ENCODE peak calls at places on chromosomes 2 and 18, in four cellular contexts. C is neuronal stem cell, J is H9, H is neural progenitor cell. O is an unnamed sample.

GRCh38 chr2:158182681-158183350 is 81.1 kb downstream of the UPP2 start:
- DNase-seq in C (no peak), J (no peak), H (no peak), O (no peak)

GRCh38 chr18:52286675-52287074 is 53.3 kb upstream of the DCC start:
- DNase-seq in C (no peak), H (no peak), J (no peak), O (no peak)

GRCh38 chr2:152335016-152335850 is at the start of gene FMNL2:
- DNase-seq in C (peak), J (peak), H (peak), O (peak)

GRCh38 chr2:25701801-25702200 is 28.4 kb upstream of the DTNB start:
- DNase-seq in J (no peak), H (no peak), C (no peak), O (no peak)

GRCh38 chr2:201218780-201219179 is 35.8 kb downstream of the CASP10 start:
- DNase-seq in J (no peak), C (no peak), H (no peak), O (peak)

GRCh38 chr2:25558262-25558661 is 115.1 kb downstream of the DTNB start:
- DNase-seq in J (no peak), C (no peak), H (no peak), O (no peak)

GRCh38 chr2:200625317-200625716 is 39.5 kb downstream of the AOX1 start:
- DNase-seq in J (no peak), H (peak), C (no peak), O (no peak)

GRCh38 chr2:189641047-189641446 is 20.2 kb upstream of the ASNSD1 start:
- DNase-seq in J (no peak), C (no peak), H (peak), O (no peak)

GRCh38 chr2:73290049-73290839 is 3.1 kb downstream of the EGR4 start:
- DNase-seq in H (peak), C (no peak), J (peak), O (peak)

GRCh38 chr2:210553371-210553770 is 3.0 kb upstream of the CPS1 start:
- DNase-seq in H (no peak), C (no peak), J (no peak), O (no peak)

GRCh38 chr2:84768840-84769239 is 112.0 kb downstream of the TRABD2A start:
- DNase-seq in J (no peak), C (no peak), H (no peak), O (peak)

GRCh38 chr2:73852020-73852419 is 23.3 kb downstream of the STAMBP start:
- DNase-seq in J (no peak), H (no peak), C (no peak), O (no peak)

GRCh38 chr18:28176674-28176932 is 327 bp downstream of the CDH2 start:
- DNase-seq in H (no peak), C (no peak), J (no peak), O (no peak)

GRCh38 chr18:48571619-48572384 is 33.0 kb downstream of the CTIF start:
- DNase-seq in C (no peak), H (no peak), J (no peak), O (no peak)

GRCh38 chr2:183868707-183869106 is 729.6 kb upstream of the ZNF804A start:
- DNase-seq in H (no peak), J (no peak), C (no peak), O (no peak)

GRCh38 chr2:71713581-71714580 is 260.5 kb downstream of the DYSF start:
- DNase-seq in H (no peak), J (no peak), C (no peak), O (no peak)

GRCh38 chr18:55396979-55397378 is 191.0 kb downstream of the TCF4 start:
- DNase-seq in J (no peak), C (no peak), H (no peak), O (no peak)

GRCh38 chr2:15539999-15540398 is 21.1 kb downstream of the NBAS start:
- DNase-seq in C (no peak), H (no peak), J (no peak), O (no peak)

GRCh38 chr2:161223139-161223732 is 63.0 kb downstream of the TANK start:
- DNase-seq in J (no peak), C (no peak), H (peak), O (no peak)

GRCh38 chr18:51350081-51350480 is 152.6 kb upstream of the MEX3C start:
- DNase-seq in C (no peak), H (no peak), J (no peak), O (no peak)

GRCh38 chr2:150631236-150631603 is 143.8 kb upstream of the RND3 start:
- DNase-seq in J (no peak), H (no peak), C (no peak), O (no peak)

GRCh38 chr2:202529389-202529788 is 105.4 kb upstream of the FAM117B start:
- DNase-seq in J (no peak), H (no peak), C (no peak), O (no peak)

GRCh38 chr18:75249672-75250470 is 39.3 kb downstream of the TSHZ1 start:
- DNase-seq in H (no peak), J (no peak), C (no peak), O (no peak)

GRCh38 chr2:160300203-160300602 is 100.1 kb upstream of the ITGB6 start:
- DNase-seq in H (no peak), J (no peak), C (no peak), O (no peak)

GRCh38 chr2:238633426-238634328 is 206.9 kb downstream of the ASB1 start:
- DNase-seq in H (no peak), J (no peak), C (no peak), O (no peak)

GRCh38 chr2:128421861-128422311 is 103.2 kb upstream of the HS6ST1 start:
- DNase-seq in J (peak), C (no peak), H (no peak), O (peak)

GRCh38 chr2:226609361-226609760 is 190.3 kb downstream of the IRS1 start:
- DNase-seq in J (no peak), H (no peak), C (no peak), O (no peak)

GRCh38 chr18:9348766-9349165 is 14.2 kb downstream of the TWSG1 start:
- DNase-seq in J (no peak), H (no peak), C (no peak), O (no peak)

GRCh38 chr2:104572856-104573255 is 281.1 kb upstream of the POU3F3 start:
- DNase-seq in J (no peak), H (no peak), C (no peak), O (no peak)

GRCh38 chr18:907880-908512 is 3.3 kb downstream of the ADCYAP1 start:
- DNase-seq in J (peak), C (no peak), H (peak), O (no peak)

GRCh38 chr2:60552096-60552850 is 1.2 kb downstream of the BCL11A start:
- DNase-seq in H (peak), C (no peak), J (peak), O (no peak)

GRCh38 chr18:11795916-11796315 is 55.3 kb upstream of the CHMP1B start:
- DNase-seq in H (no peak), J (no peak), C (no peak), O (no peak)

DNA sequence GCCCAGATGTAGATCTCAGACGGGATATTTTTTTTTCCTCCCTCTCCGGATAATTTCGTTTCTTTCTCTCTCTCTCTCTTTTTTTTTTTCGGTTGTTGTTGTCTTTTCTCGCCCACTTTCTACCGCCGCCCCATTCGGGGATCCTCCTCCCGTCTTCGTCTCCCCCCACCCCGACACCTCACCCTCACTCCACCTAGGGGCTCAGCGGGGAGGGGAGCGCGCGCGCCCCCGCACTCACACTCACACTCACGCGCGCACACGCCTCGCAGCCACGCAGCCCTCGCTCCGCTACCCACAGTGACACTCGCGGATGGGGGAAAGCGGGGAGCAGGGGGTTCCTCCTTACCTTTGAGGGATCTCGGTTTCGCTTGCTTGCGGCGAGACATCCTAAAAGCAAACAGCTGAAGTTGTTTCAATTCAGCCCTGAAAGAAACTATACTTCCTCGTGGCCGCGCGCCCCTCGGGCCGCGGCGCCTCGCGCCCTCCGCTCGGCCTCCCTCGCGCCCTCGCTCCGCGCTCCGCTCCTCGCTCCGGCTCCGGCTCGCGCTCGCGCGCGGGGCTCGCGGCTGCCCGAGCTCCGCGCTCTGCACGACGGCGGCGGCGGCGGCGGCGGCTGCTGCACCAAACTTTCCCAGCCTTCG is 1.3 kb downstream of the ZNF521 start:
- DNase-seq in H (peak), J (peak), C (peak), O (peak)
- H3K9ac ChIP-seq in H (peak), J (peak), C (peak), O (peak)

DNA sequence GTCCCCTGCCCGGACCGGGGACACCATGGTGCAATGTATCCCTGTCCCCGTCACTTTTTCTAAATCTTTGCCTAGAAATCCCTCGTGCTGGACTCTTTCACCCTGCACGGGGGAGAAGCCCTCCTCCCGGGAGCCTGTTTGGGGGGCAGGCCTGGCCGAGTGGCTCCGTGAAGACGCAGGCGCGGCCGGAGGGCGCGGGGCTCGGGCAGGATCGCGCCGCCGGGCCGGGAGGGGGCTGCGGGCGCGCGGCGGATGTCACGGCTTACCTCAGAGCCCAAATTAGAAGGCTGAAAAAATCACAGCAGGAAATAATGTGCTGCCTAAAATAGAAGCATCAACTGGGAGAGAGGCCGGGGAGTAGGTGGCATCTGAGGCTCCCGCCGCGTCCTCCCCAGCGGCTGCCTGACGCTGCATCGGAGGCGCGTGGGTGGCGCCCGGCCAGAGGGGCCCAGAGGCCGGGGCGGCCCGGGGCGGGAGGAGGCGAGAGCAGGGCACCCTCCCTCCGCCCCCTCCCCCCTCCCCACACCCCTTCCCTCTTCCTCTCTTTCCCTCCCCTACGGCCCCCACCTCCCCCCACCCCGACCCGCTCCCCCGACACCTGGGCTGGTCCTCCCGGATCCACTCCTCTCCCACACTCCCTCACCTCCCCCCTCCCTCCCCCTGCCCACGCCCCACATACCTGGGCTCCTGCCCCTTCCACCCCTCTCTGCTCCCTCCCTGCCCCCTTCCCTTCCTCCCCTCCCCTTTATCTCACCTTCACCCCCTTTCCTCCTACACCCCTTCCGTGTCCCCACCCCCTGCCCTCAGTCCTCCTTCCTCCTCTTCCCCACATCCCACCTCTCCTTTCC is 51.9 kb downstream of the SLC4A1AP start:
- DNase-seq in H (peak), J (no peak), C (no peak), O (no peak)
- H3K27ac ChIP-seq in H (no peak), J (no peak), C (no peak), O (no peak)

DNA sequence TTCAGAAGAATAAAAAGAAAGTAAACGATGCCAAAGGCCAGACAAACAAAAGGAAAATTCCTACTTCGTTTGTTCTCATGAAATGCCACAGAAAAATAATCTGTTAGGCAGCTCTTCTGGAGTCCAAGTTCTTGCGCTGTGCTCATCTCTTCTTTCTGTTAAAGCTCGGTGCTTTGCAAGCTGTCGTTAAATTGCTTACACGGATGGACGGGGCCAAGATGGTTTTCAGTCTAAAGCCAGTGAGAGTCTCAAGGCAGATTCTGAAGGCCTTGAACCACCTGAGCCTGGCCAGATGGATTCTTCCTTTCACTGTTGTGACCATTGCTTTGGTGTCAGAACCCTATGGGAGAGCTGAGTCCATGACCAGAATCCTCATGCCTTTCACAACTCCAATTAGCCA is 97.6 kb upstream of the RMDN2 start:
- DNase-seq in H (no peak), J (no peak), C (no peak), O (no peak)
- H3K9ac ChIP-seq in H (no peak), J (no peak), C (no peak), O (no peak)

GRCh38 chr2:237358721-237359595 is 55.0 kb downstream of the COL6A3 start:
- DNase-seq in J (peak), H (no peak), C (no peak), O (no peak)

GRCh38 chr2:237354930-237355329 is 59.0 kb downstream of the COL6A3 start:
- DNase-seq in J (no peak), C (no peak), H (no peak), O (no peak)

GRCh38 chr2:237353207-237353606 is 60.8 kb downstream of the COL6A3 start:
- DNase-seq in C (no peak), J (no peak), H (no peak), O (no peak)

GRCh38 chr2:237352279-237352845 is 61.6 kb downstream of the COL6A3 start:
- DNase-seq in C (no peak), J (no peak), H (no peak), O (no peak)

DNA sequence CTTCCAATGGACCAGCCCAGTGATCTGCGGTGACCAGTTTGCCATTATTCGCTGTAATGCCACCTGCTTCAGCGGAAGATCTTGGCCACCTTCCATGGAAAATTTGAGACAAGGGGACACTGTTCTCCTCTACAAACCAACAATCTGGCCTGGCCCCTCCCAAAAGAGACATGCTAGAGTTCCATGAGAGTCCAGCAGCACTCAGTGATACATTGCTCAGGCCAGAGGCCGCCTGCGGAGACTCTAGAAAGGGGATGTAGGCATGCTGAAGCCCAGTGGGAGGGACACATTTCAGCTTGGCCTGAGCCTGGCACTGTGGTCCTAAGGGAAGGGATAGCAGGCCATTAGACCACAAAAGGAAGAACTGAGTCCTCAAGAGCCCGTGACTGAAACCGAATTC is 58.2 kb downstream of the COL6A3 start:
- DNase-seq in H (no peak), J (no peak), C (no peak), O (no peak)
- H3K27ac ChIP-seq in H (no peak), J (no peak), C (no peak), O (no peak)

DNA sequence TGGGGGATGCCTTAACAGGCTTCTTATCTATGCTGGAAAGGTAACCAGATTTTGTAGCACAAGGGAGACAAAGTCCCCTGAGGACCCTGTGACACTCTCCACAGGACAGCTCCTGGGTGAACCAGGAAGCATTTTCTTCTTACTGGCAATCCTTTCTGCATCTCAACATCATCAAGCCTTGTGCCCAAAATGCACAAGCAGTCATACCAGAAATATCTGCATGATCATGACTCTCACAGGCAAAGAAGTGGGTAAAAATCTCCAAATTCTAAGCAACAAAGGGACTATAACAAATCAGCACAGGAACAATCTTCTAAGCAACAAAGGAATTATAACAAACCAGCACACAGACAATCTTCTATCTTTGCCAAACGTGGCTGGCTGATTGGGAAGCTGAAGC is 99.1 kb upstream of the CD226 start:
- DNase-seq in H (no peak), J (no peak), C (no peak), O (no peak)
- H3K9ac ChIP-seq in H (no peak), J (no peak), C (no peak), O (no peak)

GRCh38 chr2:180647206-180647605 is 333.2 kb upstream of the UBE2E3 start:
- DNase-seq in J (no peak), C (no peak), H (no peak), O (no peak)
- H3K27ac ChIP-seq in J (no peak), C (no peak), H (no peak), O (no peak)

GRCh38 chr2:8543412-8544167 is 138.3 kb upstream of the ID2 start:
- DNase-seq in C (no peak), H (no peak), J (peak), O (peak)
- H3K9ac ChIP-seq in C (no peak), H (no peak), J (no peak), O (peak)

DNA sequence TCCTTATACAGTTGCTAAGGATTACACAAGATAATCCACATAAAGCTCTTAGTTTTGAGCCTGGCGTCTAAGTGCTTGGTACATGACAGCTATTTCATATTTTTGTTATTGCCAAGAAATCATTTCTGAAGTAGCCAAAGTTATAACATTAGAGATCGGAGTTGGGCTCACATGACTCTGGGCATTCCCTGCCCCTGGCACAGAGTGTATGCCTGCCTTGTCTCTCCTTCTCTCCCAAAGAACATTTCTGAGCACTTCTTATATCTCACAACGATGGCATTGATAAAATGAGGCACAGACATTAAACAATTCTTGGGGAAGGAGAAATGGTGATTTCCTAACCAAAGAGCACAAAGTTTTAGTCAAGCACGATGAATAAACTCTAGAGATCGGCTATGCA is 87.7 kb upstream of the DDX18 start:
- DNase-seq in H (no peak), C (no peak), J (no peak), O (no peak)
- H3K27ac ChIP-seq in H (no peak), C (no peak), J (no peak), O (no peak)

O was measured in colonic mucosa.